ENCODE peak calls at places on chromosomes 11 and 22, in seven cellular contexts. N is IMR-90; K is SK-N-SH; J is astrocyte; T is PC-9; R is CD8-positive, alpha-beta T cell; F is Karpas-422. O is an unnamed sample. For H3K4me1, the result is how much of the 10 kb centered on the place peaks cover.

GRCh38 chr11:78818201-78818600 is 243.5 kb upstream of the NARS2 start:
- DNase-seq in R (no peak), K (no peak), N (no peak), J (no peak), T (no peak), F (no peak), O (no peak)

GRCh38 chr11:119152043-119152442 is 3.2 kb downstream of the ABCG4 start:
- DNase-seq in J (no peak), T (no peak), K (no peak), F (no peak), N (no peak), R (no peak), O (no peak)

GRCh38 chr11:15710593-15711260 is 596.0 kb downstream of the INSC start:
- DNase-seq in N (no peak), F (no peak), R (no peak), J (no peak), T (no peak), K (no peak), O (no peak)

GRCh38 chr11:67314218-67314617 is 10.9 kb downstream of the SSH3 start:
- DNase-seq in K (no peak), J (no peak), T (no peak), R (no peak), N (no peak), F (no peak), O (no peak)

GRCh38 chr11:68416070-68416578 is 44.4 kb upstream of the PPP6R3 start:
- DNase-seq in K (no peak), F (no peak), R (no peak), T (no peak), J (no peak), N (no peak), O (no peak)

GRCh38 chr11:15289718-15290117 is 175.0 kb downstream of the INSC start:
- DNase-seq in T (no peak), F (no peak), K (peak), N (no peak), R (no peak), J (no peak), O (no peak)

GRCh38 chr22:44287121-44287693 is 25.5 kb downstream of the SHISAL1 start:
- DNase-seq in J (no peak), R (no peak), T (no peak), F (no peak), N (no peak), K (no peak), O (no peak)

GRCh38 chr22:42493393-42493792 is 26.2 kb downstream of the RRP7A start:
- DNase-seq in J (no peak), F (no peak), N (no peak), K (no peak), R (no peak), T (no peak), O (no peak)

GRCh38 chr11:113991718-113992458 is 17.0 kb downstream of the HTR3A start:
- DNase-seq in T (no peak), R (no peak), K (peak), N (no peak), F (peak), J (no peak), O (no peak)

GRCh38 chr11:74671520-74672196 is 59.6 kb downstream of the CHRDL2 start:
- DNase-seq in F (no peak), R (no peak), N (peak), J (peak), T (no peak), K (no peak), O (no peak)

GRCh38 chr11:12746593-12747097 is 72.4 kb downstream of the TEAD1 start:
- DNase-seq in J (peak), N (peak), F (peak), T (peak), R (no peak), K (peak), O (peak)

GRCh38 chr11:122491486-122491885 is 164.0 kb upstream of the UBASH3B start:
- DNase-seq in F (no peak), K (no peak), J (peak), R (no peak), T (no peak), N (peak), O (no peak)

GRCh38 chr11:20669833-20670684 is 673 bp downstream of the NELL1 start:
- DNase-seq in R (no peak), J (no peak), F (no peak), T (no peak), K (peak), N (no peak), O (no peak)

DNA sequence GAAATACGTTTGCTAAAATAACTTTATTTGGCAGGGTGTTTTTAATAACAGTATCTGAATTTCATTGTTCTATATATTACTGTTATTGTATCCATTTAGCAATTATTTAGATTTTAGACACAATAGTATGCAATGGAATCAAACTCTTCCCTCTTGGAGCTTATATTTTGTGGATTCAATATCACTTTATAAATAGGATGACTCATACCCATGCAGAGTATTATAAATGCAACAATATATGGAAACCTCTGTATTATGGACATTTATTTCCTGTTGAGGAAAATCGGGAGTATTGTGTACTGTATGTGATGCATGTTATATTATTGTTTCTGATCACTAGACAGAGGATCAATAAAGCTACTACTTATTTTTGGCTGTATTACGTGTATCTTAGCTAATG is 721 bp downstream of the METTL15 start:
- DNase-seq in F (no peak), K (no peak), J (no peak), R (no peak), N (no peak), T (no peak), O (no peak)
- H3K27ac ChIP-seq in F (peak), K (peak), J (peak), R (peak), N (peak), T (peak), O (no peak)

DNA sequence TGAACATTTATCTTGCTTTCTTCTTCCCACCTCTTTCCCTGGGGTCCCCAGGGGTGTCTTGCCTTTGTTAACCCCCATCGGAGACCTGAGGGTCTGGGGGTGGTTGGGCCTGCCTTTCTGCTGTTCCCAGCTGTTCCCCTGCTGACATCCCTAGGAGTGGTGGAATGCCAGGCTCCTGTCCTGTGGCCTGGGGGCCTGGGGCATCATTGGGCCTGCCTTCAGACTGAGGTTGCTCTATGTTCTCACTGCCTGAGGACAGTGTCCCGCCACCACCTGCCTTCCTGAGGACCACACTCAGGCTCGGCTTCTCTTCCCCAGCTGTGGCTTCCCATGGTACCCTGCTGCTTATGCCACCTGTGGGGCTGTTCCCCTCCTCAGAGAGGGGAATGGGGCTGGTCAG is 1.1 kb upstream of the IL18BP start:
- DNase-seq in J (no peak), R (no peak), N (no peak), F (no peak), T (no peak), K (no peak), O (peak)
- H3K4me1 ChIP-seq in J (under half), R (under half), N (under half), F (under half), T (under half), K (under half), O (under half)

GRCh38 chr11:27423125-27423524 is 49.5 kb downstream of the LGR4 start:
- DNase-seq in N (peak), J (peak), F (no peak), T (no peak), K (no peak), R (no peak), O (no peak)

GRCh38 chr11:27421819-27422494 is 50.6 kb downstream of the LGR4 start:
- DNase-seq in J (no peak), R (no peak), N (no peak), T (no peak), K (no peak), F (no peak), O (no peak)

GRCh38 chr11:27420722-27421572 is 51.6 kb downstream of the LGR4 start:
- DNase-seq in T (no peak), J (peak), R (no peak), F (no peak), K (no peak), N (no peak), O (no peak)

GRCh38 chr11:27416568-27417176 is 53.7 kb upstream of the CCDC34 start:
- DNase-seq in J (no peak), R (no peak), F (no peak), K (no peak), T (no peak), N (no peak), O (no peak)

GRCh38 chr11:27420217-27420616 is 52.4 kb downstream of the LGR4 start:
- DNase-seq in R (no peak), K (no peak), F (no peak), T (no peak), N (no peak), J (no peak), O (no peak)
- H3K27ac ChIP-seq in R (no peak), K (no peak), F (no peak), T (no peak), N (no peak), J (no peak), O (no peak)

DNA sequence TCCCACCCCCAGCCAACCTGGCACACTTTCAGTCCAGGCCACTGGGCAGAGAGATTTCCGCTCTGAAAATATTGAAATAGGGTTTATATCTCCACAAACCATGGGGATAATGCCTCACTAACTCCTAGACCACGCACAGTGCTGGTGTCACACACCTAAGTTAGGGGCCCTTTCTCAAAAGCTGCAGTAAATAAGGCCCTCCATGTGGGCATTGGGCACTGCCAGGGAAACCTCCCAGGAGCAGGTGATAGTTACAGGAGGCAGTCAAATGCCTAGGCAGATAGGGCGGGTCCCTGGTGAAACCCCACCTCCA is 3.1 kb upstream of the IL10RA start:
- DNase-seq in R (no peak), J (no peak), N (no peak), F (no peak), T (no peak), K (no peak), O (no peak)
- H3K4me1 ChIP-seq in R (half or more), J (under half), N (under half), F (under half), T (under half), K (under half), O (under half)

DNA sequence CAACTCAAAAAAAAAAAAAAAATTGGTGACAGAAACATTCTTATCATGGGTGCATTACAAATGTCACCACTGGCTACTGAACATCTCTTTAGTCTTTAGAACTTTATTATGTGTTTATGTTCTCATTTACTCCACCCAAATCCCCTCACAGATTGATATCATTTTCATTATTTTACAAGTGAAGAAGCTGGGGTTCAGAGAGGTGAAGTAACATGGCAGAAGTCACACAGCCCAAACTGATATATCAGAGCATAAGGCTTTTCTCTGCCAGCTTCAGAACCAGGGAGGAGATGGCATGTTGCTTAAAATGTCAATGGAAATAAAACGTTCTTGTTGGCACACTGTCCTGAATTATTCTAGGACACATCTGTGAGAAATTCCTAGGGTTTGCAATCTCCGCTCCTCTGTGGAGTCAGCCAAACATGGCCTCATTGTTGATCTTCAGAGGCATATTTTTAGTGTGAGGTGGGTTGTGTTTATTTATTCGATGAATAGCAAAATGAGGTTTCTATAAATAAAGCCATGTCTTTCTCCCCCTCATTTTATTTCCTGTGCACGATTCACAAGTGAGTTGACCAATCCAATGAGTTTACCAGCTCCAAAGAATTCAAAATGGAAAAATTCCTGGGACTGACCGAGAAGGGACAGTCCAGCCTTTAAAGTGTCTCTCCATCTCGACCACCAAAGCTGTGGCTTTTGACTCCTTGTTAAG is 72.9 kb upstream of the ANO1 start:
- DNase-seq in K (no peak), R (no peak), T (no peak), N (peak), F (no peak), J (peak), O (no peak)
- H3K27ac ChIP-seq in K (no peak), R (no peak), T (no peak), N (peak), F (no peak), J (peak), O (peak)

DNA sequence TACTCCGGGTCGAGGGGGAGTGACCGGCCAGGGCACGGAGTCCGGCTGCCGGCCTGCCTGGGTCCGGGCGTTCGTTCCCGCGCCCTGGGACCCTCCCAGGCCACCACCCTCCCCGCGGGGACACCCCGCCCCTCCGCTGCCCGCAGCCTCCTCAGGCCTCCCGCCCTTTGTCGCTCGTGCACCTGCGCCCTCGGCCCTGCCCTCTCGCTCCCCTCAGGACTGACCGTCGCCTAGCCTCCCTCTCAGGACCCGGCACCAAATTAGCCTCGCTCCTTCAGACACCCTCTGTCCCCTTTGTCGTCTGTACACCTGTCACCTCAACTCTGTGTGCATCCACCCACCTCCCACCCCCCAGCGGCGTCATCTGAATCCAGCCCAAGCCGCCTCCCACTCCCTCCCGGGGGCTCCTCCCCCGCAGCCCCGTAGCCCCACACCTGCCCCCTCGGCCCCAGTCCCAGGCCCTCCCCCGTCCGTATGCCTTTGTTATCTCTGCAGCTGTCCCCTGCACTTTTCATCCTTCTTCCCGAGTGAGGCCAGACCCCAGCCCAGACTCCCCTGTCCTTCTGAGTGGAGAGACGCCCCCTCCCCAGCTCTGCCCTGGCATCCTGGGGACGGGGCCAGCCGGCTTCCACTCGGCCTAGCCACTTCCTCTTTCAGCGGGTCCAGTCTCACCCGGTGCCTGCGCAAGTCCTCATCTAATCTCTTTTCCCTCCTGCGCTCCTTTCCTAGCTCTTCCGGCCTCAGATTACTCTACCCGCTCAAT is 643 bp downstream of the TIGD3 start:
- DNase-seq in T (peak), K (peak), N (no peak), F (peak), J (no peak), R (no peak), O (peak)
- H3K4me1 ChIP-seq in T (under half), K (under half), N (under half), F (under half), J (under half), R (under half), O (under half)

GRCh38 chr11:8913961-8914660 is 3.1 kb downstream of the AKIP1 start:
- DNase-seq in N (peak), K (peak), R (peak), J (peak), F (peak), T (no peak), O (no peak)
- H3K27ac ChIP-seq in N (peak), K (peak), R (peak), J (peak), F (peak), T (no peak), O (peak)

GRCh38 chr22:30422481-30423295 is 2.9 kb upstream of the MTFP1 start:
- DNase-seq in F (peak), K (no peak), T (peak), R (no peak), J (peak), N (peak), O (peak)
- H3K4me1 ChIP-seq in F (under half), K (under half), T (half or more), R (under half), J (half or more), N (under half), O (under half)

O was measured in aorta.